ENCODE peak calls at places on chromosomes 11 and 22, in four cellular contexts. S is right atrium auricular region, Q is A549, O is PC-3. Y is an unnamed sample.
A peak's percentile ranks its signal among the peaks of the same experiment; 100 is the strongest.

GRCh38 chr11:91248199-91248807 is 976.3 kb upstream of the FAT3 start:
- DNase-seq in Q (peak; percentile 2), S (no peak), O (peak; percentile 84), Y (no peak)

GRCh38 chr11:61966673-61967176 is 709 bp downstream of the FTH1 start:
- DNase-seq in S (no peak), O (peak; percentile 49), Q (no peak), Y (no peak)

GRCh38 chr11:75440960-75441803 is 8.2 kb upstream of the KLHL35 start:
- DNase-seq in Q (no peak), S (no peak), O (no peak), Y (no peak)

GRCh38 chr11:28526406-28526751 is 418.2 kb downstream of the METTL15 start:
- DNase-seq in Q (peak; percentile 15), S (no peak), O (no peak), Y (no peak)

GRCh38 chr11:77109236-77110019 is 6.8 kb downstream of the OMP start:
- DNase-seq in S (no peak), O (no peak), Q (no peak), Y (no peak)

GRCh38 chr22:30694171-30694637 is 470 bp upstream of the OSBP2 start:
- DNase-seq in Q (peak; percentile 47), O (peak; percentile 44), S (no peak), Y (peak; percentile 79)

GRCh38 chr22:48705917-48706605 is 1121.6 kb downstream of the BRD1 start:
- DNase-seq in S (no peak), Q (no peak), O (no peak), Y (no peak)

GRCh38 chr11:12175694-12176241 is 65.4 kb downstream of the MICAL2 start:
- DNase-seq in Q (peak; percentile 66), S (no peak), O (peak; percentile 91), Y (no peak)

GRCh38 chr11:100984668-100985067 is 144.9 kb downstream of the PGR start:
- DNase-seq in Q (no peak), O (no peak), S (no peak), Y (no peak)

GRCh38 chr22:45575173-45575572 is 72.5 kb downstream of the FBLN1 start:
- DNase-seq in S (no peak), O (no peak), Q (no peak), Y (no peak)

GRCh38 chr11:12224537-12224893 is 114.1 kb downstream of the MICAL2 start:
- DNase-seq in S (peak; percentile 82), O (peak; percentile 87), Q (no peak), Y (peak; percentile 87)

GRCh38 chr11:69632900-69633299 is 8.1 kb upstream of the CCND1 start:
- DNase-seq in S (no peak), O (no peak), Q (no peak), Y (no peak)

GRCh38 chr11:119933164-119933563 is 204.2 kb upstream of the NECTIN1 start:
- DNase-seq in Q (no peak), O (no peak), S (no peak), Y (no peak)

GRCh38 chr11:45803981-45804805 is 756 bp upstream of the SLC35C1 start:
- DNase-seq in S (peak; percentile 87), O (peak; percentile 53), Q (peak; percentile 47), Y (peak; percentile 92)

GRCh38 chr11:112162761-112163669 is 879 bp downstream of the IL18 start:
- DNase-seq in Q (no peak), S (no peak), O (peak; percentile 90), Y (no peak)

GRCh38 chr11:126419801-126420729 is 64.6 kb downstream of the ST3GAL4 start:
- DNase-seq in O (no peak), Q (no peak), S (no peak), Y (peak; percentile 40)

GRCh38 chr11:131070365-131070764 is 154.1 kb upstream of the SNX19 start:
- DNase-seq in S (no peak), O (no peak), Q (no peak), Y (no peak)

GRCh38 chr11:75240381-75241035 is at the start of gene TPBGL:
- DNase-seq in O (no peak), S (no peak), Q (no peak), Y (no peak)

GRCh38 chr22:47678667-47679287 is 916.3 kb downstream of the TBC1D22A start:
- DNase-seq in O (no peak), Q (no peak), S (no peak), Y (no peak)

GRCh38 chr11:65047581-65048422 is 6.8 kb downstream of the SAC3D1 start:
- DNase-seq in Q (no peak), S (peak; percentile 59), O (no peak), Y (peak; percentile 59)

GRCh38 chr11:35114901-35115687 is 23.9 kb upstream of the CD44 start:
- DNase-seq in S (no peak), Q (no peak), O (no peak), Y (no peak)

GRCh38 chr11:93213622-93214021 is 15.8 kb upstream of the SLC36A4 start:
- DNase-seq in S (no peak), O (no peak), Q (no peak), Y (no peak)

GRCh38 chr11:10856689-10857603 is 907 bp downstream of the ZBED5 start:
- DNase-seq in O (peak; percentile 45), S (peak; percentile 60), Q (no peak), Y (peak; percentile 50)

GRCh38 chr11:45147871-45148270 is 1.4 kb downstream of the PRDM11 start:
- DNase-seq in O (no peak), S (no peak), Q (no peak), Y (no peak)

GRCh38 chr22:27424319-27424718 is 377.2 kb downstream of the MN1 start:
- DNase-seq in O (no peak), S (no peak), Q (no peak), Y (no peak)

GRCh38 chr11:45182902-45183301 is 36.5 kb downstream of the PRDM11 start:
- DNase-seq in Q (peak; percentile 60), S (no peak), O (peak; percentile 48), Y (no peak)

GRCh38 chr22:31250740-31251330 is 38.7 kb downstream of the LIMK2 start:
- DNase-seq in Q (no peak), O (no peak), S (no peak), Y (no peak)

GRCh38 chr11:114318361-114318760 is 22.2 kb downstream of the NNMT start:
- DNase-seq in O (no peak), S (no peak), Q (no peak), Y (no peak)

GRCh38 chr11:134566311-134566710 is 154.3 kb upstream of the B3GAT1 start:
- DNase-seq in S (peak; percentile 18), O (no peak), Q (no peak), Y (no peak)

GRCh38 chr11:128890543-128891409 is at the start of gene KCNJ5:
- DNase-seq in O (peak; percentile 51), S (no peak), Q (peak; percentile 24), Y (peak; percentile 59)
- H3K27ac ChIP-seq in O (no peak within 1 kb of the TSS), S (peak within 1 kb of the TSS; percentile 89), Q (peak within 1 kb of the TSS; percentile 37), Y (peak within 1 kb of the TSS; percentile 67)

GRCh38 chr11:1691027-1691877 is 5.7 kb upstream of the KRTAP5-6 start:
- DNase-seq in O (no peak), Q (no peak), S (no peak), Y (peak; percentile 41)

GRCh38 chr11:1691878-1692707 is 4.9 kb upstream of the KRTAP5-6 start:
- DNase-seq in O (no peak), Q (no peak), S (no peak), Y (peak; percentile 14)

GRCh38 chr11:1693327-1694063 is 3.5 kb upstream of the KRTAP5-6 start:
- DNase-seq in S (peak; percentile 84), Q (peak; percentile 90), O (peak; percentile 81), Y (peak; percentile 87)

GRCh38 chr11:1694064-1694845 is 2.7 kb upstream of the KRTAP5-6 start:
- DNase-seq in Q (peak; percentile 88), O (peak; percentile 86), S (peak; percentile 80), Y (peak; percentile 92)

GRCh38 chr11:1692708-1693326 is 4.2 kb upstream of the KRTAP5-6 start:
- DNase-seq in S (no peak), O (no peak), Q (no peak), Y (peak; percentile 32)
- H3K4me3 ChIP-seq in S (no peak overlapping the region), O (peak overlapping the region; percentile 63), Q (peak overlapping the region; percentile 62), Y (no peak overlapping the region)

GRCh38 chr11:125164091-125164421 is 495 bp upstream of the PKNOX2 start:
- DNase-seq in S (no peak), Q (no peak), O (no peak), Y (no peak)
- H3K4me1 ChIP-seq in S (peaks cover 39% of the 10 kb centered on the region), Q (no peaks in the 10 kb centered on the region), O (peaks cover 7% of the 10 kb centered on the region), Y (peaks cover 26% of the 10 kb centered on the region)

GRCh38 chr11:19917069-19917468 is 204.4 kb downstream of the NAV2 start:
- DNase-seq in O (no peak), S (no peak), Q (no peak), Y (no peak)
- H3K27ac ChIP-seq in O (no peak overlapping the region), S (no peak overlapping the region), Q (no peak overlapping the region), Y (no peak overlapping the region)

GRCh38 chr22:36244522-36245391 is 5.4 kb upstream of the APOL2 start:
- DNase-seq in Q (no peak), O (no peak), S (no peak), Y (no peak)
- H3K4me3 ChIP-seq in Q (no peak overlapping the region), O (no peak overlapping the region), S (no peak overlapping the region), Y (no peak overlapping the region)